ENCODE peak calls at places on chromosomes 5 and 9, in eight cellular contexts. J is foreskin keratinocyte, P is hepatocyte, Z is psoas muscle, L is adrenal gland, S is upper lobe of right lung, D is astrocyte, X is breast epithelium. G is an unnamed sample.

GRCh38 chr5:65426656-65427055 is 55.1 kb downstream of the ADAMTS6 start:
- DNase-seq in J (no peak), P (no peak), Z (no peak), L (no peak), S (no peak), D (no peak), X (no peak), G (no peak)

GRCh38 chr9:21031818-21032203 is 371 bp upstream of the HACD4 start:
- DNase-seq in J (no peak), P (no peak), Z (no peak), L (no peak), S (no peak), D (no peak), X (no peak), G (no peak)

GRCh38 chr9:20001058-20001457 is 212.2 kb upstream of the SLC24A2 start:
- DNase-seq in J (no peak), P (no peak), Z (no peak), L (no peak), S (no peak), D (no peak), X (no peak), G (no peak)

GRCh38 chr5:173278641-173279040 is 43.6 kb upstream of the NKX2-5 start:
- DNase-seq in J (no peak), P (no peak), Z (no peak), L (no peak), S (no peak), D (no peak), X (no peak), G (no peak)

GRCh38 chr5:68176802-68177479 is 38.6 kb upstream of the PIK3R1 start:
- DNase-seq in J (no peak), P (no peak), Z (no peak), L (no peak), S (no peak), D (no peak), X (no peak), G (no peak)

GRCh38 chr9:110457245-110457644 is 119.6 kb upstream of the TXNDC8 start:
- DNase-seq in J (no peak), P (no peak), Z (no peak), L (no peak), S (no peak), D (no peak), X (no peak), G (no peak)

GRCh38 chr5:80962630-80963520 is 2.7 kb downstream of the RASGRF2 start:
- DNase-seq in J (no peak), P (no peak), Z (no peak), L (no peak), S (no peak), D (no peak), X (no peak), G (no peak)

GRCh38 chr9:131618071-131618479 is 72.8 kb downstream of the PRRT1B start:
- DNase-seq in J (peak; percentile 14), P (peak; percentile 40), Z (peak; percentile 60), L (no peak), S (no peak), D (no peak), X (no peak), G (no peak)

GRCh38 chr9:89478821-89479668 is 18.9 kb downstream of the SEMA4D start:
- DNase-seq in J (no peak), P (no peak), Z (no peak), L (no peak), S (no peak), D (no peak), X (no peak), G (no peak)
- H3K27ac ChIP-seq in J (no peak overlapping the region), P (no peak overlapping the region), Z (peak overlapping the region; percentile 36), L (no peak overlapping the region), S (no peak overlapping the region), D (no peak overlapping the region), X (no peak overlapping the region), G (no peak overlapping the region)

DNA sequence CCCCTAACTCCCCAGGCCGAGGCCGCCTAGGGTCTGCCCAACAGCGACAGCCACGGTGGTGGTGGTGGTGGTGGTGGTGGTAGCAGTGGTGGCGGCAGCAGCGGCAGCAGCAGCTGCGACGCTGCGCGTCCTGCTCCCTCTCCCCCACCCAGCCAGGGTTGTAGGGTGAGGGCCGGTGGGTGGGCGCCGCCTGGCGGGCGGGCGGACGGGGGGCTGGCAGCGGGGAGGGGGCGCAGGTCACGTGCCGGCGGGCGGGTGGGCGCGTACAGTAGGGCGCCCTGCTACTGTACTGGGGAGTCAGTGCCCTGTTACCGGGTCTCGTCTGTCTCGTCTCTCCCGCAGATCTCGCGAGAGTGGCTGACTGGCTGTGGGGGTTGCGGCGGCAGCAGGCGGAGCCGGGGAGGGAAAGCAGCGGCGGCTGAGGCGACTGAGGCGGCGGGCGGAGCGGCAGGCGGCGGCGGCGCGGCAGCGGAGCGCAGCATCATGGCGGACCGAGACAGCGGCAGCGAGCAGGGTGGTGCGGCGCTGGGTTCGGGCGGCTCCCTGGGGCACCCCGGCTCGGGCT is at the start of gene PURA:
- DNase-seq in J (peak; percentile 67), P (peak; percentile 97), Z (peak; percentile 98), L (peak; percentile 97), S (peak; percentile 97), D (peak; percentile 75), X (peak; percentile 96), G (peak; percentile 97)
- TF ChIP-seq CTCF in J (peak; percentile 22), P (peak; percentile 22), Z (peak; percentile 16), L (no peak), S (no peak), D (no peak), X (no peak), G (peak; percentile 21)

GRCh38 chr5:171757853-171758535 is 27.6 kb upstream of the SMIM23 start:
- DNase-seq in J (peak; percentile 93), P (peak; percentile 46), Z (no peak), L (no peak), S (no peak), D (peak; percentile 95), X (no peak), G (peak; percentile 95)
- H3K27ac ChIP-seq in J (peak overlapping the region; percentile 40), P (no peak overlapping the region), Z (no peak overlapping the region), L (no peak overlapping the region), S (no peak overlapping the region), D (peak overlapping the region; percentile 17), X (no peak overlapping the region), G (no peak overlapping the region)

GRCh38 chr9:77945798-77946197 is 85.8 kb downstream of the GNAQ start:
- DNase-seq in J (no peak), P (no peak), Z (no peak), L (no peak), S (no peak), D (peak; percentile 62), X (no peak), G (no peak)

GRCh38 chr9:77943053-77943452 is 88.6 kb downstream of the GNAQ start:
- DNase-seq in J (no peak), P (no peak), Z (no peak), L (no peak), S (no peak), D (no peak), X (no peak), G (no peak)

GRCh38 chr9:77939149-77939668 is 92.4 kb downstream of the GNAQ start:
- DNase-seq in J (no peak), P (no peak), Z (no peak), L (no peak), S (no peak), D (peak; percentile 56), X (no peak), G (no peak)

GRCh38 chr9:77946969-77947368 is 84.6 kb downstream of the GNAQ start:
- DNase-seq in J (no peak), P (no peak), Z (no peak), L (no peak), S (no peak), D (no peak), X (no peak), G (no peak)

DNA sequence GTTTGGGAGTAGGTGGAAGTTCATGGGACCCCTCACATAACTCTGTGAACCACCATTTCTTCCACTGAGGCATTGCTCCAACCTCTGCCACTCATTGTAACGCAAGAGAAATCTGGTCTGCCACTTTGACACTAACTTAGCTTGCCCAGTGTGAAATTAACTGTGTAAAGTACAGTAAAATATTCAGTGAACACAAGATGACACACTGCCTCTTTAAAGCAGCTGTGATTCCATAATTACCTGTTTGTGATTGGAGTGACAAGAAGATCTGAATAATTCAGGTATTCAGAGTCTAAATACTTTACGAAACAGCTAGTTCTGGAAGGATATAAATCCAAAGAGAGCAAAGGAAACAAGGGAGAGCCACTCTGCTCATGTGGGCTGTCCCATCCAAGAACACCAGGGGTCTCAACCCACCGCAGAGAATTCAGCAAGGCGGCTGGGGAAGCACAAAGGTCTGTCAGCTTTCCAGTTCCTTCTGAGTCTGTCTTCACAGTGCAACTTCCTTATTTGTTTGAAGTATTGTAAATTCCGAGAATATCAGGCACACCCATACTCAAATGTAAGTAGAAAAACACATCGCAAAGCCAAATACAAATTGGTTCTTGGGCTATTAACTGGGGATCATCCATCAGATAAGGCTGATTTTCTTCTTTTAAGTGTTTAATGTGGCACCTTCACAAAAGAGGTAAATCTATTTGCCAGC is 86.9 kb downstream of the GNAQ start:
- DNase-seq in J (no peak), P (peak; percentile 64), Z (no peak), L (no peak), S (peak; percentile 71), D (no peak), X (no peak), G (no peak)
- TF ChIP-seq CTCF in J (peak; percentile 6), P (peak; percentile 32), Z (no peak), L (no peak), S (peak; percentile 35), D (no peak), X (no peak), G (no peak)

GRCh38 chr9:127135056-127135745 is 12.8 kb upstream of the ANGPTL2 start:
- DNase-seq in J (no peak), P (no peak), Z (peak; percentile 32), L (peak; percentile 12), S (peak; percentile 31), D (no peak), X (peak; percentile 38), G (no peak)
- H3K27ac ChIP-seq in J (no peak overlapping the region), P (no peak overlapping the region), Z (peak overlapping the region; percentile 97), L (no peak overlapping the region), S (peak overlapping the region; percentile 73), D (no peak overlapping the region), X (peak overlapping the region; percentile 91), G (no peak overlapping the region)